ENCODE peak calls at places on chromosomes 11 and 22, in ten cellular contexts. S is testis, D is tibial nerve, W is upper lobe of right lung, Y is SJCRH30, U is pancreas, V is tibial artery, K is sigmoid colon, E is adrenal gland, B is GM23248. J is an unnamed sample. For H3K36me3, the result is how much of the 10 kb centered on the place peaks cover.

GRCh38 chr11:106468091-106468490 is 390.6 kb downstream of the AASDHPPT start:
- DNase-seq in S (no peak), D (no peak), W (no peak), Y (no peak), U (no peak), V (no peak), K (no peak), E (no peak), B (peak), J (no peak)

GRCh38 chr22:36220457-36220921 is 18.8 kb downstream of the APOL2 start:
- DNase-seq in S (peak), D (peak), W (no peak), Y (no peak), U (no peak), V (no peak), K (peak), E (no peak), B (peak), J (peak)

GRCh38 chr11:575324-575995 is 810 bp upstream of the PHRF1 start:
- DNase-seq in S (no peak), D (no peak), W (no peak), Y (no peak), U (peak), V (no peak), K (no peak), E (no peak), B (peak), J (no peak)

GRCh38 chr11:130407978-130408377 is 20.4 kb downstream of the ADAMTS8 start:
- DNase-seq in S (no peak), D (no peak), W (no peak), Y (no peak), U (no peak), V (peak), K (peak), E (peak), B (peak), J (no peak)

GRCh38 chr11:122711831-122712378 is 56.4 kb downstream of the UBASH3B start:
- DNase-seq in S (no peak), D (no peak), W (no peak), Y (no peak), U (no peak), V (no peak), K (peak), E (no peak), B (peak), J (peak)

GRCh38 chr22:32644252-32645100 is 157.0 kb upstream of the TIMP3 start:
- DNase-seq in S (no peak), D (no peak), W (peak), Y (peak), U (no peak), V (peak), K (peak), E (peak), B (peak), J (peak)

GRCh38 chr11:96065379-96065778 is 141.5 kb upstream of the MTMR2 start:
- DNase-seq in S (no peak), D (no peak), W (no peak), Y (no peak), U (no peak), V (no peak), K (no peak), E (no peak), B (peak), J (no peak)

GRCh38 chr11:19714387-19715363 is 2.0 kb downstream of the NAV2 start:
- DNase-seq in S (no peak), D (peak), W (peak), Y (no peak), U (peak), V (peak), K (peak), E (peak), B (peak), J (no peak)

GRCh38 chr11:128929991-128930390 is 12.7 kb downstream of the TP53AIP1 start:
- DNase-seq in S (no peak), D (no peak), W (no peak), Y (peak), U (no peak), V (no peak), K (no peak), E (no peak), B (peak), J (no peak)

GRCh38 chr11:40188848-40189247 is 1270.6 kb downstream of the LRRC4C start:
- DNase-seq in S (no peak), D (no peak), W (no peak), Y (no peak), U (peak), V (no peak), K (no peak), E (no peak), B (no peak), J (no peak)

GRCh38 chr22:48488611-48489456 is 1338.8 kb downstream of the BRD1 start:
- DNase-seq in S (no peak), D (no peak), W (peak), Y (no peak), U (no peak), V (peak), K (peak), E (no peak), B (peak), J (peak)

GRCh38 chr11:6650980-6651379 is 4.6 kb downstream of the DCHS1 start:
- DNase-seq in S (no peak), D (no peak), W (no peak), Y (no peak), U (no peak), V (no peak), K (no peak), E (no peak), B (peak), J (no peak)

GRCh38 chr11:27838674-27839073 is 138.4 kb upstream of the BDNF start:
- DNase-seq in S (no peak), D (no peak), W (no peak), Y (no peak), U (no peak), V (no peak), K (no peak), E (no peak), B (no peak), J (no peak)

GRCh38 chr11:32302826-32303225 is 132.5 kb downstream of the WT1 start:
- DNase-seq in S (no peak), D (no peak), W (no peak), Y (no peak), U (no peak), V (no peak), K (no peak), E (no peak), B (no peak), J (no peak)

GRCh38 chr11:59767212-59767611 is 12.0 kb downstream of the STX3 start:
- DNase-seq in S (no peak), D (no peak), W (no peak), Y (no peak), U (no peak), V (no peak), K (no peak), E (no peak), B (no peak), J (peak)

GRCh38 chr22:37174964-37175363 is 13.1 kb downstream of the C1QTNF6 start:
- DNase-seq in S (no peak), D (no peak), W (no peak), Y (no peak), U (no peak), V (no peak), K (no peak), E (no peak), B (no peak), J (no peak)

GRCh38 chr11:90192869-90193582 is 29.8 kb downstream of the CHORDC1 start:
- DNase-seq in S (no peak), D (no peak), W (no peak), Y (no peak), U (no peak), V (no peak), K (no peak), E (no peak), B (no peak), J (no peak)

GRCh38 chr22:41876275-41876674 is 38.6 kb downstream of the SHISA8 start:
- DNase-seq in S (no peak), D (no peak), W (no peak), Y (no peak), U (no peak), V (no peak), K (no peak), E (no peak), B (peak), J (no peak)

GRCh38 chr22:30940655-30941362 is 27.8 kb downstream of the MORC2 start:
- DNase-seq in S (no peak), D (no peak), W (no peak), Y (no peak), U (no peak), V (no peak), K (no peak), E (no peak), B (no peak), J (peak)

GRCh38 chr11:97514446-97514845 is 1124.6 kb downstream of the JRKL start:
- DNase-seq in S (no peak), D (no peak), W (no peak), Y (no peak), U (no peak), V (no peak), K (no peak), E (no peak), B (no peak), J (no peak)

GRCh38 chr11:3126901-3127691 is 38.0 kb downstream of the OSBPL5 start:
- DNase-seq in S (no peak), D (no peak), W (peak), Y (no peak), U (peak), V (peak), K (peak), E (no peak), B (no peak), J (no peak)

GRCh38 chr11:3129181-3129590 is 35.9 kb downstream of the OSBPL5 start:
- DNase-seq in S (no peak), D (no peak), W (no peak), Y (no peak), U (peak), V (no peak), K (peak), E (no peak), B (no peak), J (no peak)

GRCh38 chr11:3126207-3126865 is 38.8 kb downstream of the OSBPL5 start:
- DNase-seq in S (no peak), D (no peak), W (peak), Y (no peak), U (peak), V (peak), K (peak), E (no peak), B (no peak), J (no peak)

GRCh38 chr11:3128356-3129180 is 36.5 kb downstream of the OSBPL5 start:
- DNase-seq in S (no peak), D (no peak), W (peak), Y (no peak), U (no peak), V (peak), K (peak), E (no peak), B (no peak), J (no peak)

GRCh38 chr11:3127706-3128355 is 37.3 kb downstream of the OSBPL5 start:
- DNase-seq in S (no peak), D (no peak), W (peak), Y (no peak), U (peak), V (peak), K (no peak), E (no peak), B (no peak), J (no peak)
- H3K36me3 ChIP-seq in S (under half), D (under half), W (under half), Y (under half), U (under half), V (under half), K (under half), E (under half), B (under half), J (under half)

GRCh38 chr11:88171982-88172381 is 3.3 kb downstream of the RAB38 start:
- DNase-seq in S (no peak), D (no peak), W (no peak), Y (no peak), U (no peak), V (no peak), K (no peak), E (no peak), B (no peak), J (no peak)

GRCh38 chr11:88178211-88178610 is 3.0 kb upstream of the RAB38 start:
- DNase-seq in S (peak), D (no peak), W (no peak), Y (no peak), U (no peak), V (no peak), K (no peak), E (no peak), B (peak), J (no peak)

GRCh38 chr11:88175004-88175706 is at the start of gene RAB38:
- DNase-seq in S (peak), D (no peak), W (peak), Y (no peak), U (peak), V (peak), K (peak), E (peak), B (peak), J (peak)

GRCh38 chr11:88175707-88176066 is 444 bp upstream of the RAB38 start:
- DNase-seq in S (peak), D (no peak), W (no peak), Y (no peak), U (no peak), V (no peak), K (no peak), E (peak), B (peak), J (no peak)

GRCh38 chr11:88174627-88175003 is 628 bp downstream of the RAB38 start:
- DNase-seq in S (peak), D (peak), W (peak), Y (no peak), U (peak), V (peak), K (peak), E (peak), B (peak), J (peak)
- H3K4me3 ChIP-seq in S (peak), D (peak), W (peak), Y (no peak), U (peak), V (peak), K (peak), E (no peak), B (peak), J (peak)

GRCh38 chr11:14673824-14674432 is 30.3 kb downstream of the PDE3B start:
- DNase-seq in S (no peak), D (no peak), W (no peak), Y (no peak), U (no peak), V (no peak), K (no peak), E (no peak), B (peak), J (no peak)
- H3K36me3 ChIP-seq in S (under half), D (under half), W (under half), Y (under half), U (under half), V (under half), K (under half), E (under half), B (under half), J (under half)

GRCh38 chr11:1746516-1746931 is 3.9 kb downstream of the IFITM10 start:
- DNase-seq in S (no peak), D (no peak), W (peak), Y (no peak), U (no peak), V (peak), K (peak), E (peak), B (no peak), J (peak)

GRCh38 chr11:1748467-1749019 is 1.9 kb downstream of the IFITM10 start:
- DNase-seq in S (no peak), D (no peak), W (peak), Y (no peak), U (no peak), V (peak), K (no peak), E (no peak), B (peak), J (peak)

GRCh38 chr11:1747753-1748466 is 2.5 kb downstream of the IFITM10 start:
- DNase-seq in S (no peak), D (no peak), W (peak), Y (no peak), U (peak), V (peak), K (peak), E (peak), B (peak), J (peak)

GRCh38 chr11:1745701-1746320 is 4.6 kb downstream of the IFITM10 start:
- DNase-seq in S (no peak), D (no peak), W (no peak), Y (no peak), U (no peak), V (peak), K (no peak), E (peak), B (no peak), J (no peak)

DNA sequence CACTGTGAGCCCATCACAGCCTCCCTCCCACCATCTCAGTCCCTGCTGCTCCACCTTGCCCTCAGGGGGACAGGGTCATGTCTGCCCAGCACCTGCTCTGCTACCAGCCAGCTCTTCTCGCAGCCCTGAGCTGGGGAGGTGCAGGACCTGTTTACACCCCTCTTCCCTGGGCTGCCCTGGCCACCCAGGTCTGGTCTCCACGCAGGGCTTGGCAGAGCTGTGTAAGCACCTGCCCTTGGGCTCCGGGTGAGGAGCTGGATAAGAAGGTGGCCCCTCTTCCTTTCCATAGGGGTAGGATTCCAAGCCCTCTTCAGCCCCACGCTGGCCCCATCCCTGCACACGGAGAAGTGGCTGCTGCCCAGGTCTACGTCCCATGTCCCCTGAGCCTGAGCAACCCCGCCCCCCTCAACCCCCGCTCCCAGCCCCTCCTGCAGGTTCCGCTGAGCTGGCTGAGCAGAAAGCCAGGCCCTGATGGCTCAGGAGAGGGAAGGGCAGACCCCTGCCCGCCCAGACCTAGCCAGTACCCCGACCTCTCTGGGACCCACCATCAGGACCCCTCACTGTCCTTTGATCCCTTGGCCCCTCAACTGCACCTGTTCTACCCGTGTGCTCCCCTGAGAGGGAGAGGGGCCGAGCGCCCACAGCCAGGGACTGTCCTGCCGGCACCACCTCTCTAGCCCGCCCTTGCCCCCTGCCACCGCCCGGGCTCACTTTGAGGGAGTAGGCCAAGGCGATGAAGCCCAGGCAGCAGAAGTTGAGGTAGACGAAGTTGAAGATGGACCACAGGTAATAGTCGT is 3.2 kb downstream of the IFITM10 start:
- DNase-seq in S (no peak), D (no peak), W (peak), Y (no peak), U (no peak), V (peak), K (peak), E (no peak), B (no peak), J (peak)
- H3K4me3 ChIP-seq in S (no peak), D (no peak), W (no peak), Y (no peak), U (no peak), V (peak), K (no peak), E (no peak), B (no peak), J (no peak)

DNA sequence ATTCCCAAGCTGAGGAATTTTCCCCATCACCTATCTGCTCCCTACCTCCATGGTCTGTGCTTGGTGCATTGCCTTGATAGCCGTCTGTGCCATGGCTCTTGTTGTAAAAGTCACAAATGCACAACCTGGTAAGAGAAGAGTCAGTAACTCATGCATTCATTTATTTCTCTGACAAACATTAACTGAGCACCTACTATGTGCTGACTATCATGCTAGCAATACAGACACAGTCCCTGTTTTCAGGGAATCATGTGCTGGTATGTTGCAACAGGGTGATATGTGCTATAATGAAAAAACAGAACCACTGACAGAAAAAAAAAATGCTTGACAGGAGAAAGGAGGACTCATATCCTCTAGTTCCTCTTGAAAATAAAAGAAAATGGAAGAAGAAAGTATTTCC is 34.5 kb upstream of the RAPSN start:
- DNase-seq in S (no peak), D (no peak), W (no peak), Y (no peak), U (no peak), V (no peak), K (no peak), E (no peak), B (no peak), J (no peak)
- H3K36me3 ChIP-seq in S (under half), D (under half), W (half or more), Y (half or more), U (half or more), V (half or more), K (half or more), E (half or more), B (half or more), J (under half)

DNA sequence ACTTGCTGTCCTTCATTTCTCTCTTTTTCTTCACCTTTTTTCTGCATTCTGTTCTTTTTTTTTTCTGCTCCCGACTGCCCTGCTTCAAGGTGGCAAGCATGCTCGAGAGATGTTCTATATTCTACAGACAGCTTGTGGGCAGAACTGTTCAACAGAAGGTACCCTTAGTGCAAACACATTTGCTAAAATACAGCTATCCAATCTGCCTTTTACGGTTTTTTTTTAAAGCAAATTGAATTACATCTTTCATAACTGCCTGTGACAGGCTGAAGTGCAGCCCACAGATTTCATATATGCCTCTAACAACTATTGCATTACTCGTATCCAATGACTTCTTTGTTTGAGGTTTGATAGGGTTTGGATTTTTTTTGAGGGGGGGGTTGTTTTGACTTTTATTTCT is 204.0 kb upstream of the MTNR1B start:
- DNase-seq in S (no peak), D (no peak), W (no peak), Y (no peak), U (no peak), V (no peak), K (no peak), E (no peak), B (no peak), J (no peak)
- H3K4me3 ChIP-seq in S (no peak), D (no peak), W (no peak), Y (no peak), U (no peak), V (no peak), K (no peak), E (no peak), B (no peak), J (no peak)

DNA sequence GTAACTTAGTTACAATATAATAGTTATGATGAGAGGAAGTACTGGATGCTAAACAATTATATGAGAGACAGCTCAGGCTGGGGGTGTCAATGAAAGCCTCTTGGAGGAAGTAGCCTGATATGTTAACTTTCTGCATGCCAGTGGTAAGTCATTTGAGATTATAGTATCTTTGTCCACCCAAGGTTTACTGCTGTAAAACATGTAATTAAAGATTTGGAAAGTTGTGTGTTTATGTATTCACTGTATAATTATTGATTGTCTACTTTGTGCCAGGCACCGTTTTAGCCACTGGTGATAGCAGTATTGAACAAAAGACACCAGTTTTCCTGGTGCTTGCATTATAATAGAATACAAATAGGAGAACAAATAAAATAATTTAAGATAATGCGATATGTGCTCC is 624 bp upstream of the DNAJB7 start:
- DNase-seq in S (no peak), D (no peak), W (no peak), Y (no peak), U (no peak), V (no peak), K (no peak), E (no peak), B (no peak), J (no peak)
- H3K36me3 ChIP-seq in S (under half), D (under half), W (under half), Y (under half), U (under half), V (under half), K (under half), E (under half), B (under half), J (under half)

DNA sequence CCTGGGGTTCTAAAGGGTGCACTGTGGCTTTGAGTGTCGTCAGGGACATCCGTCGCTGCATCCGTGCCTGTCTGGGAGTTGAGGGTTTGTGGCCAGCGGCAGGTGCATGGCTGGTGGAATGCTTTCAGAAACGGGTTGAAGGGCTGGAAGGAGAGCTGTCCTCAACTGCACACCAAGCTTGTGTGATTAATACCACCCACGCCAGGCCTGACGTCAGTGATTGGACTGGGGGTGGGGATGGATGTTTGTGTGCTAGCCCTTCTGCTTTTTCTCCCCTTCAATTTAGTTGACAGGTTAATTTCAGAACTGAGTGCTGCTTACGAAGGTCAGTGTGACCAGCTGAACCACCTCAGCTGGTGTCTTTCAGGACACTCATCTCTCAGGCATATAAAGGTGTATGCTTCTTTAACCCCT is 3.2 kb upstream of the GAB2 start:
- DNase-seq in S (peak), D (peak), W (peak), Y (peak), U (no peak), V (peak), K (peak), E (peak), B (peak), J (peak)
- H3K4me3 ChIP-seq in S (no peak), D (no peak), W (no peak), Y (no peak), U (no peak), V (no peak), K (no peak), E (no peak), B (peak), J (peak)

J was measured in Peyer's patch.